ENCODE peak calls at places on chromosomes 7 and 10, in eight cellular contexts. P, M, Q, L, I, D, C and U are unnamed samples.

GRCh38 chr10:1646332-1646731 is 91.0 kb downstream of the ADARB2 start:
- DNase-seq in P (no peak), M (no peak), Q (no peak), L (no peak), I (no peak), D (no peak), C (no peak), U (no peak)

GRCh38 chr10:126736737-126737136 is 66.2 kb upstream of the C10orf90 start:
- DNase-seq in P (no peak), M (no peak), Q (no peak), L (no peak), I (no peak), D (no peak), C (no peak), U (no peak)

GRCh38 chr10:50552771-50553535 is 70.8 kb downstream of the SGMS1 start:
- DNase-seq in P (no peak), M (no peak), Q (no peak), L (peak), I (no peak), D (no peak), C (no peak), U (no peak)

GRCh38 chr7:143250822-143251221 is 12.4 kb upstream of the GSTK1 start:
- DNase-seq in P (no peak), M (no peak), Q (no peak), L (peak), I (no peak), D (peak), C (peak), U (no peak)

GRCh38 chr10:95513941-95514392 is 47.2 kb downstream of the SORBS1 start:
- DNase-seq in P (peak), M (no peak), Q (no peak), L (peak), I (peak), D (peak), C (peak), U (peak)

GRCh38 chr7:81408728-81409127 is 361.1 kb downstream of the HGF start:
- DNase-seq in P (no peak), M (no peak), Q (no peak), L (no peak), I (no peak), D (no peak), C (no peak), U (no peak)

GRCh38 chr7:33061282-33061928 is 1.2 kb downstream of the NT5C3A start:
- DNase-seq in P (no peak), M (no peak), Q (no peak), L (no peak), I (no peak), D (no peak), C (no peak), U (no peak)

GRCh38 chr10:3043512-3044368 is 23.6 kb upstream of the PFKP start:
- DNase-seq in P (peak), M (peak), Q (peak), L (peak), I (peak), D (peak), C (peak), U (peak)

GRCh38 chr10:110872145-110872983 is 636 bp downstream of the PDCD4 start:
- DNase-seq in P (peak), M (peak), Q (peak), L (peak), I (peak), D (peak), C (peak), U (no peak)

GRCh38 chr7:105012503-105013282 is 1.3 kb upstream of the KMT2E start:
- DNase-seq in P (peak), M (peak), Q (peak), L (peak), I (peak), D (peak), C (peak), U (peak)

GRCh38 chr10:131391991-131392390 is 80.5 kb upstream of the TCERG1L start:
- DNase-seq in P (no peak), M (no peak), Q (no peak), L (no peak), I (no peak), D (no peak), C (no peak), U (no peak)

GRCh38 chr10:17290226-17290625 is 62.2 kb downstream of the VIM start:
- DNase-seq in P (no peak), M (no peak), Q (no peak), L (peak), I (peak), D (peak), C (peak), U (no peak)

GRCh38 chr10:5462841-5463293 is 36.5 kb downstream of the CALML5 start:
- DNase-seq in P (no peak), M (no peak), Q (no peak), L (no peak), I (no peak), D (no peak), C (no peak), U (no peak)

GRCh38 chr7:41487229-41487861 is 215.5 kb downstream of the INHBA start:
- DNase-seq in P (no peak), M (no peak), Q (no peak), L (peak), I (no peak), D (no peak), C (no peak), U (no peak)

GRCh38 chr10:68560916-68561691 is 967 bp downstream of the TET1 start:
- DNase-seq in P (peak), M (no peak), Q (peak), L (peak), I (no peak), D (no peak), C (no peak), U (no peak)

GRCh38 chr7:70360557-70360956 is 762.3 kb downstream of the AUTS2 start:
- DNase-seq in P (no peak), M (no peak), Q (no peak), L (no peak), I (no peak), D (no peak), C (no peak), U (no peak)

GRCh38 chr7:139691253-139691781 is 86.5 kb downstream of the HIPK2 start:
- DNase-seq in P (no peak), M (no peak), Q (no peak), L (peak), I (no peak), D (no peak), C (no peak), U (no peak)

GRCh38 chr7:95213148-95213547 is 111.2 kb downstream of the PON1 start:
- DNase-seq in P (no peak), M (no peak), Q (no peak), L (peak), I (no peak), D (no peak), C (no peak), U (no peak)

GRCh38 chr7:95209276-95209675 is 115.1 kb downstream of the PON1 start:
- DNase-seq in P (no peak), M (no peak), Q (no peak), L (no peak), I (no peak), D (no peak), C (no peak), U (no peak)

GRCh38 chr7:95205821-95206220 is 118.5 kb downstream of the PON1 start:
- DNase-seq in P (no peak), M (no peak), Q (no peak), L (peak), I (no peak), D (peak), C (peak), U (peak)

GRCh38 chr7:95213809-95214492 is 110.4 kb downstream of the PON1 start:
- DNase-seq in P (no peak), M (no peak), Q (no peak), L (peak), I (no peak), D (no peak), C (no peak), U (peak)

GRCh38 chr7:95209778-95210177 is 114.6 kb downstream of the PON1 start:
- DNase-seq in P (no peak), M (no peak), Q (no peak), L (no peak), I (no peak), D (no peak), C (no peak), U (no peak)
- TF ChIP-seq CTCF in P (no peak), M (no peak), Q (no peak), L (no peak), I (no peak), D (no peak), C (no peak), U (no peak)

GRCh38 chr10:13348216-13349017 is at the start of gene SEPHS1:
- DNase-seq in P (peak), M (peak), Q (peak), L (peak), I (peak), D (peak), C (peak), U (no peak)
- TF ChIP-seq CTCF in P (peak), M (no peak), Q (no peak), L (no peak), I (no peak), D (no peak), C (no peak), U (no peak)

GRCh38 chr7:94064541-94065191 is 60.5 kb upstream of the BET1 start:
- DNase-seq in P (no peak), M (no peak), Q (no peak), L (peak), I (no peak), D (no peak), C (no peak), U (no peak)
- TF ChIP-seq CTCF in P (no peak), M (no peak), Q (no peak), L (no peak), I (no peak), D (no peak), C (no peak), U (no peak)

DNA sequence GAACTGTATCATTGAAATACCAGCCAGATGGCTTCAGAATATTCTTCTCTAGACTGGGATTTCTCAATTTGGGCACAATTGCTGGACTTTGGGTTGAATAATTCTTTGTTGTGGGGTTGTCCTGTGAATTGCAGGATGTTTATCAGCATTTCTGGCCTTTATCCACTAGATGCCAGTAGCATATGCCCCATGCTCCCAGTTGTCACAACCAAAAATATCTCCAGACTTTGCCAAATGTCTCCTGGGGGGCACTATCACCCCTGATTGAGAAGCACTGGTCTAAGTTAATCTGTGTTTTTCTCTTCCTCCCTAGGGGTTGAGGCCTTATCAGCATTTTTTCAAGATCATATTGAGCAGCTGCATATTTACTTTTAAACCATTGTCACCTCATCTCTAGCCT is 204.9 kb upstream of the SP8 start:
- DNase-seq in P (no peak), M (no peak), Q (no peak), L (no peak), I (no peak), D (no peak), C (peak), U (no peak)
- TF ChIP-seq CTCF in P (no peak), M (no peak), Q (no peak), L (no peak), I (peak), D (peak), C (peak), U (peak)

GRCh38 chr7:87506243-87507180 is 31.0 kb upstream of the ABCB4 start:
- DNase-seq in P (no peak), M (no peak), Q (no peak), L (peak), I (no peak), D (peak), C (peak), U (no peak)
- TF ChIP-seq CTCF in P (no peak), M (no peak), Q (no peak), L (no peak), I (peak), D (peak), C (peak), U (peak)